ENCODE peak calls at places on chromosomes 12 and 14, in seven cellular contexts. F is NCI-H1417; W is globus pallidus; D is activated CD8-positive, alpha-beta memory T cell treated with anti-CD3 and anti-CD28 coated beads for 4 hours; J is WERI-Rb-1; N is substantia nigra; V is naive thymus-derived CD4-positive, alpha-beta T cell. S is an unnamed sample.

GRCh38 chr14:68607081-68607851 is 185.6 kb downstream of the ZFP36L1 start:
- DNase-seq in F (no peak), W (no peak), D (no peak), J (no peak), N (no peak), V (no peak), S (no peak)

GRCh38 chr12:42961395-42961794 is 371.8 kb upstream of the PRICKLE1 start:
- DNase-seq in F (no peak), W (no peak), D (no peak), J (no peak), N (no peak), V (no peak), S (no peak)

GRCh38 chr12:115609356-115609755 is 668.1 kb downstream of the MED13L start:
- DNase-seq in F (no peak), W (no peak), D (no peak), J (no peak), N (no peak), V (no peak), S (no peak)

GRCh38 chr14:23154876-23155587 is 28.4 kb downstream of the SLC7A8 start:
- DNase-seq in F (no peak), W (peak), D (no peak), J (peak), N (no peak), V (peak), S (peak)

GRCh38 chr12:12540261-12541013 is 22.2 kb downstream of the DUSP16 start:
- DNase-seq in F (no peak), W (no peak), D (no peak), J (no peak), N (no peak), V (no peak), S (no peak)

GRCh38 chr14:100749967-100750597 is 23.4 kb downstream of the DLK1 start:
- DNase-seq in F (no peak), W (no peak), D (no peak), J (no peak), N (no peak), V (no peak), S (no peak)

GRCh38 chr12:15186593-15186992 is 34.6 kb downstream of the RERG start:
- DNase-seq in F (peak), W (no peak), D (no peak), J (peak), N (no peak), V (no peak), S (no peak)

GRCh38 chr12:98721204-98721702 is 76.2 kb downstream of the APAF1 start:
- DNase-seq in F (no peak), W (peak), D (no peak), J (no peak), N (no peak), V (no peak), S (no peak)

GRCh38 chr14:97976861-97977260 is 1179.7 kb downstream of the VRK1 start:
- DNase-seq in F (no peak), W (peak), D (no peak), J (no peak), N (no peak), V (peak), S (no peak)

GRCh38 chr12:63821781-63822251 is 22.7 kb upstream of the SRGAP1 start:
- DNase-seq in F (no peak), W (no peak), D (no peak), J (no peak), N (no peak), V (no peak), S (peak)

GRCh38 chr12:2054091-2055018 is 1.6 kb downstream of the CACNA1C start:
- DNase-seq in F (peak), W (no peak), D (no peak), J (peak), N (no peak), V (no peak), S (no peak)

GRCh38 chr14:60226296-60226695 is 22.7 kb upstream of the PPM1A start:
- DNase-seq in F (no peak), W (no peak), D (no peak), J (no peak), N (no peak), V (no peak), S (no peak)

GRCh38 chr14:68233385-68233784 is 413.8 kb downstream of the RAD51B start:
- DNase-seq in F (no peak), W (no peak), D (no peak), J (no peak), N (no peak), V (no peak), S (no peak)

GRCh38 chr12:92503029-92503931 is 199.5 kb upstream of the PLEKHG7 start:
- DNase-seq in F (peak), W (peak), D (no peak), J (no peak), N (no peak), V (no peak), S (no peak)

GRCh38 chr14:68466491-68466977 is 326.3 kb downstream of the ZFP36L1 start:
- DNase-seq in F (no peak), W (no peak), D (no peak), J (no peak), N (no peak), V (no peak), S (no peak)

GRCh38 chr12:52022841-52023181 is 16.1 kb downstream of the TAMALIN start:
- DNase-seq in F (no peak), W (no peak), D (no peak), J (peak), N (no peak), V (no peak), S (no peak)

GRCh38 chr12:46956451-46957035 is 122.9 kb upstream of the PCED1B start:
- DNase-seq in F (no peak), W (peak), D (no peak), J (no peak), N (no peak), V (no peak), S (peak)

GRCh38 chr12:114668151-114668891 is 15.7 kb downstream of the TBX3 start:
- DNase-seq in F (peak), W (peak), D (no peak), J (peak), N (peak), V (no peak), S (peak)

GRCh38 chr14:88729159-88729558 is 63.6 kb downstream of the EML5 start:
- DNase-seq in F (no peak), W (no peak), D (no peak), J (no peak), N (no peak), V (no peak), S (no peak)

GRCh38 chr14:30988509-30988908 is 36.9 kb upstream of the AP4S1 start:
- DNase-seq in F (no peak), W (no peak), D (no peak), J (no peak), N (no peak), V (no peak), S (no peak)

GRCh38 chr12:107875772-107876171 is 101.3 kb downstream of the ASCL4 start:
- DNase-seq in F (no peak), W (no peak), D (no peak), J (no peak), N (no peak), V (no peak), S (no peak)

GRCh38 chr14:34199585-34199984 is 248.7 kb upstream of the EGLN3 start:
- DNase-seq in F (no peak), W (no peak), D (peak), J (no peak), N (no peak), V (no peak), S (no peak)